ENCODE peak calls at places on chromosome X, in ten cellular contexts. S is activated T-cell treated with anti-CD3 and anti-CD28 coated beads for 1 hour; N is amygdala; Q is SK-N-SH; P is OCI-LY7; H is DMS79; Y is OCI-M1; G is GM12864; O is CD8-positive, alpha-beta T cell; T is Right ventricle myocardium superior. L is an unnamed sample.

GRCh38 chrX:86148024-86148511 is at the start of gene DACH2:
- DNase-seq in H (no peak), T (peak; percentile 75), O (no peak), G (no peak), P (no peak), S (no peak), Q (peak; percentile 78), N (peak; percentile 71), Y (peak; percentile 74), L (peak; percentile 81)

GRCh38 chrX:3271485-3272186 is 74.8 kb downstream of the MXRA5 start:
- DNase-seq in Y (no peak), N (no peak), O (no peak), T (no peak), H (no peak), Q (no peak), G (no peak), S (no peak), P (no peak), L (peak; percentile 18)

GRCh38 chrX:133444952-133445831 is 29.9 kb upstream of the GPC4 start:
- DNase-seq in T (no peak), P (no peak), O (no peak), Y (peak; percentile 45), Q (no peak), S (no peak), N (no peak), H (no peak), G (no peak), L (no peak)

GRCh38 chrX:52852110-52852872 is 15.6 kb downstream of the XAGE3 start:
- DNase-seq in P (no peak), T (no peak), N (no peak), Q (no peak), Y (no peak), H (no peak), G (no peak), S (no peak), O (no peak), L (no peak)

GRCh38 chrX:148649145-148649645 is 148.8 kb downstream of the AFF2 start:
- DNase-seq in S (no peak), G (no peak), O (no peak), Y (no peak), P (no peak), H (no peak), Q (no peak), T (no peak), N (no peak), L (no peak)

GRCh38 chrX:132532955-132533354 is 44.1 kb upstream of the MBNL3 start:
- DNase-seq in Y (no peak), H (no peak), S (no peak), P (no peak), O (no peak), T (no peak), G (no peak), N (no peak), Q (no peak), L (no peak)

GRCh38 chrX:11341274-11342256 is 48.4 kb downstream of the AMELX start:
- DNase-seq in Y (peak; percentile 89), P (peak; percentile 20), G (no peak), T (peak; percentile 65), H (no peak), O (no peak), N (no peak), S (no peak), Q (no peak), L (peak; percentile 7)

GRCh38 chrX:3638280-3638873 is 75.1 kb downstream of the PRKX start:
- DNase-seq in T (no peak), N (peak; percentile 24), O (no peak), H (no peak), Y (peak; percentile 58), S (peak; percentile 8), P (peak; percentile 18), G (no peak), Q (peak; percentile 57), L (peak; percentile 58)

GRCh38 chrX:106585478-106585877 is 26.3 kb upstream of the RADX start:
- DNase-seq in O (no peak), T (no peak), G (no peak), S (no peak), H (no peak), N (no peak), Y (no peak), P (no peak), Q (no peak), L (no peak)

GRCh38 chrX:132292753-132293152 is 73.5 kb upstream of the RAP2C start:
- DNase-seq in Y (no peak), O (no peak), N (no peak), S (no peak), P (peak; percentile 61), H (no peak), G (peak; percentile 12), Q (peak; percentile 54), T (no peak), L (peak; percentile 67)

GRCh38 chrX:134206221-134206620 is 30.8 kb upstream of the CCDC160 start:
- DNase-seq in Y (no peak), G (no peak), O (no peak), Q (no peak), S (no peak), T (no peak), H (no peak), P (no peak), N (no peak), L (no peak)

GRCh38 chrX:46327229-46328081 is 217.8 kb downstream of the ZNF674 start:
- DNase-seq in N (no peak), G (no peak), Y (no peak), Q (no peak), T (peak; percentile 45), S (no peak), P (no peak), H (no peak), O (no peak), L (peak; percentile 29)

GRCh38 chrX:102968216-102968615 is 31.1 kb downstream of the RAB40AL start:
- DNase-seq in O (no peak), H (no peak), S (no peak), Q (no peak), P (no peak), T (no peak), G (no peak), Y (no peak), N (no peak), L (no peak)

GRCh38 chrX:150429577-150429976 is 66.5 kb downstream of the MAMLD1 start:
- DNase-seq in T (no peak), N (no peak), H (no peak), P (no peak), S (no peak), Y (peak; percentile 7), Q (no peak), O (no peak), G (no peak), L (no peak)

GRCh38 chrX:7077241-7077909 is 70.1 kb upstream of the STS start:
- DNase-seq in O (no peak), N (no peak), G (no peak), H (no peak), Q (no peak), P (no peak), S (no peak), T (no peak), Y (no peak), L (no peak)

GRCh38 chrX:9037296-9037695 is 3.4 kb upstream of the FAM9B start:
- DNase-seq in H (no peak), P (no peak), Q (no peak), Y (no peak), O (no peak), S (no peak), G (no peak), T (no peak), N (no peak), L (no peak)

GRCh38 chrX:109911046-109911445 is 91.9 kb upstream of the TMEM164 start:
- DNase-seq in Y (peak; percentile 33), N (no peak), O (no peak), P (no peak), T (no peak), S (no peak), Q (peak; percentile 21), H (no peak), G (no peak), L (peak; percentile 16)

GRCh38 chrX:38754102-38754790 is 47.0 kb upstream of the MID1IP1 start:
- DNase-seq in Q (peak; percentile 47), H (no peak), G (peak; percentile 5), S (no peak), Y (peak; percentile 70), O (no peak), P (peak; percentile 48), T (no peak), N (peak; percentile 28), L (peak; percentile 45)

GRCh38 chrX:100643943-100644587 is at the start of gene SRPX2:
- DNase-seq in N (no peak), S (no peak), O (no peak), P (no peak), G (no peak), Y (peak; percentile 45), H (no peak), T (peak; percentile 43), Q (no peak), L (peak; percentile 63)

GRCh38 chrX:989959-990510 is 222.4 kb downstream of the CRLF2 start:
- DNase-seq in Y (peak; percentile 86), G (no peak), Q (no peak), T (no peak), P (no peak), N (peak; percentile 95), O (no peak), H (no peak), S (peak; percentile 0), L (peak; percentile 55)

GRCh38 chrX:10110984-10111363 is 45.8 kb upstream of the CLCN4 start:
- DNase-seq in S (peak; percentile 34), P (no peak), H (no peak), N (no peak), T (no peak), O (peak; percentile 25), G (peak; percentile 71), Q (no peak), Y (no peak), L (no peak)